ENCODE peak calls at places on chromosomes 1 and 21, in four cellular contexts. One of them, this sample, is unnamed.

GRCh38 chr1:35726814-35727433 is 8.2 kb upstream of the C1orf216 start:
- DNase-seq in H1: peak
- DNase-seq in GM12878: no peak
- DNase-seq in HepG2: peak
- DNase-seq in this sample: peak

GRCh38 chr1:47324682-47325081 is 8.9 kb upstream of the CMPK1 start:
- DNase-seq in H1: no peak
- DNase-seq in GM12878: no peak
- DNase-seq in HepG2: no peak
- DNase-seq in this sample: no peak

GRCh38 chr1:223234164-223234501 is 91.1 kb upstream of the TLR5 start:
- DNase-seq in H1: peak
- DNase-seq in GM12878: no peak
- DNase-seq in HepG2: no peak
- DNase-seq in this sample: no peak

GRCh38 chr1:233904979-233905415 is 521 bp downstream of the SLC35F3 start:
- DNase-seq in H1: peak
- DNase-seq in GM12878: no peak
- DNase-seq in HepG2: no peak
- DNase-seq in this sample: no peak

GRCh38 chr1:162305969-162306368 is 70.7 kb downstream of the SPATA46 start:
- DNase-seq in H1: no peak
- DNase-seq in GM12878: no peak
- DNase-seq in HepG2: peak
- DNase-seq in this sample: no peak

GRCh38 chr21:14900611-14901010 is 164.2 kb downstream of the NRIP1 start:
- DNase-seq in H1: no peak
- DNase-seq in GM12878: no peak
- DNase-seq in HepG2: no peak
- DNase-seq in this sample: no peak

GRCh38 chr1:168112673-168113305 is 23.9 kb downstream of the GPR161 start:
- DNase-seq in H1: no peak
- DNase-seq in GM12878: peak
- DNase-seq in HepG2: no peak
- DNase-seq in this sample: peak

GRCh38 chr1:18805116-18805515 is 54.3 kb downstream of the TAS1R2 start:
- DNase-seq in H1: no peak
- DNase-seq in GM12878: no peak
- DNase-seq in HepG2: no peak
- DNase-seq in this sample: no peak

GRCh38 chr1:25688390-25689119 is 72.0 kb downstream of the MAN1C1 start:
- DNase-seq in H1: no peak
- DNase-seq in GM12878: no peak
- DNase-seq in HepG2: no peak
- DNase-seq in this sample: no peak

GRCh38 chr1:114505148-114505561 is 5.8 kb downstream of the TRIM33 start:
- DNase-seq in H1: no peak
- DNase-seq in GM12878: no peak
- DNase-seq in HepG2: no peak
- DNase-seq in this sample: no peak

GRCh38 chr1:29162476-29163138 is 19.1 kb downstream of the SRSF4 start:
- DNase-seq in H1: peak
- DNase-seq in GM12878: no peak
- DNase-seq in HepG2: no peak
- DNase-seq in this sample: no peak

GRCh38 chr1:228647523-228648444 is 87.5 kb upstream of the RHOU start:
- DNase-seq in H1: peak
- DNase-seq in GM12878: no peak
- DNase-seq in HepG2: peak
- DNase-seq in this sample: peak

GRCh38 chr21:44914176-44914874 is 6.4 kb downstream of the ITGB2 start:
- DNase-seq in H1: no peak
- DNase-seq in GM12878: no peak
- DNase-seq in HepG2: peak
- DNase-seq in this sample: no peak

GRCh38 chr1:203626910-203627246 is 246 bp downstream of the ATP2B4 start:
- DNase-seq in H1: peak
- DNase-seq in GM12878: no peak
- DNase-seq in HepG2: no peak
- DNase-seq in this sample: no peak

GRCh38 chr1:224726783-224727182 is 110.7 kb downstream of the CNIH3 start:
- DNase-seq in H1: no peak
- DNase-seq in GM12878: no peak
- DNase-seq in HepG2: no peak
- DNase-seq in this sample: no peak

DNA sequence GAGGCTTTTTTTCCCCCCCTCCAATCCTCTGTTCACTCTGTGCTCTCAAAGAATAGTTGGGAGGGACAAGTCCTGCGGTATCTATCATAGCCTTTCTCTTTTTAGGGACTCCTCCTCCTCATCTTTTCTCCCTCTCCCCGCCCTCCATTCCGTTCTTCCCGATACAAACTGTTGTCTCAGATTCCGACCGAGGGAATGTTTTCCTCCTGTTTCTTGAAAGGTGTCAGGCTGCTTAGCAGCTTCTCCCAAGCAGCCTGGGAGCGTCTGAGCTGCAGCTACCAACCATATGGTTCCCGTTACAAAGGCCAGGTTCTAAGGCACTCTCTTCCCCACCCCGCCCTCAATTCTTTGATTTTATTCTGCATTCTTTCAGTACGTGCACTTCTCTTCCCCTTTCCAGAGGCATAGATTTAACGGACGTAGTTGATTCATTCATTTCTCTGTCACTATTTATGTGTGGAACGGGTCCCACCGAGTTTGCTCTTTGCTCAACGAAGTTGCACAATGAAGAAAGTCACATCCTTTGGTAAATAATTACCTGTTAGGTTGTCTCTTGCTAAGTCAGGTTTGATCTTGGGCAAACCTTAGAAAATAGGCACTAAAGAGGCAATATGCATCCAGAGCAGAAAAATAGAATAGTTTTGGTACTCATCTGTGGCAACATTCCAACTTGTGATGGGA is 2.8 kb downstream of the ADGRL2 start:
- DNase-seq in H1: no peak
- DNase-seq in GM12878: no peak
- DNase-seq in HepG2: peak
- DNase-seq in this sample: peak
- TF ChIP-seq SUZ12 in H1: no peak
- TF ChIP-seq SUZ12 in GM12878: no peak
- TF ChIP-seq SUZ12 in HepG2: no peak
- TF ChIP-seq SUZ12 in this sample: no peak

DNA sequence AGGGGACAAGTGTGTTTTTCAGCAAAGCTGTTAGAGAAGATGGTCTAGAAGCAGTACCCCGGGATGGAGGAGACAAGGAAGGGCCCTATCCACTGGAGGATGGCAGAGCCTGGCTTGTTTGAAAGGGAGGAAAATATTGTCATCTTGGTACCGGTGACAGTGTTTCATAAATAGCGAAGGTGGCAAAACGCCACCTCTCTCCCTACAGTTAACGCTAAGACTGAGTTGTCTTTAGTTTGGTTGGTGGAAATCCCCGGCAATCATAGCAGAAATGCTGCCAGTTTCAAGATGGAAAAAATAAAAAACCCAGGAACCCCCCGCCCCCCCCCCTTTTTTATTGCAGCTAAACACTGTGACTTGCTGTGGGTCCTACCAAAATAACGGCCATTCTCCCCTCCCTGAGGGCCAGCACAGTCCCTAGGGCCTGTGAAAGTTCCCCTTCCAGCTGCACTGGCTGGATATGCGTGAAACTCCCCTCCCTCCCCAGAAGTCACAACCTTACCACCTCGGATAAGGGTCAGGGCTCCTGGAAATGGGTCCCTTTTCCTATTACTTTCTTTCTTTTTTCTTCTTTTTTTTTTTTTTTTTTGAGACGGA is 3.7 kb downstream of the PIK3CD start:
- DNase-seq in H1: no peak
- DNase-seq in GM12878: no peak
- DNase-seq in HepG2: no peak
- DNase-seq in this sample: no peak
- TF ChIP-seq SUZ12 in H1: no peak
- TF ChIP-seq SUZ12 in GM12878: no peak
- TF ChIP-seq SUZ12 in HepG2: no peak
- TF ChIP-seq SUZ12 in this sample: no peak

DNA sequence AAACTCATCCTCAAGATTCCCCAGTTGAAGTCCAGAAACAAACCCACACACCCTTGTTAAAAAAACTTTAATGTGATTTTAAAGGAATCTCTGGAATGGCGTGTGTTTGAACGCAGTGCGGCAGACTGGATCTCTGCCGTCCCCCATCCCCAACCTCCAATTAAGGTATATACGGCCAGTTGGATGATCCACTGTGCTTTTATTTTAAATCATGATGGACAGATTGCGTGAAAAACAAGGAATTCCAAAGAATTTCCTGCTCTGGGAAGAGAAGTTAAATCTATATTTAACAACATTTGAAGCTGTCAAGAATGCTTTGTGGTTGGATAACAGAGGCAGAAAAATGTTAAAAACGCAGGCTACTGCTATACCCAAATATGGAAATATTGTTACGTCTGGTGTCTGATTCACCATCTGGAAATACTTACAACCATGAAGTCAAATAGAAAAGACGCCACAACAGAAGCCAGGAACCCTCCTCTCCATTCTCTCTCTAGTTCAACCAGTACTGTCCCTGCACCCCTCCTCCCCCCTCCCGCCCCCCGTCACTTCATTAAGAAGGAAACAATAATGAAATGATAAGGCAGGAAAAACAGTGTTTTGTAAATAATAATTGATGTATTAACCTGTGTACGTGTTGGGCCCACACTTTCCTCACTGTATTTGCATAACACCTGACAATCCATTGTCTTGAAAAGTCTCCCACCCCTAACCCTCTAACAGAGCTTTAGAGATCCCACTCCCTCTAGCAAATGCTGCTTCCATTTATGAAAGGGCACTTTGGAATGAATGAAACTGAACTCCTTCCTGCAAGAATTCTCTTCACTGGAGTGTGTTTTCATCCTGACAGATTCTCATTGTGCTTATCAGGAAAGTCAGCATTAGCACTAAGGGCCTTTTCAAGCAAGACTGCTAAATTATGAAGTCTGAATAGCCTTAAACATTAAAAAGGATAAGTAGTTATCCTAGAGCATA is 2.0 kb upstream of the CCN1 start:
- DNase-seq in H1: peak
- DNase-seq in GM12878: no peak
- DNase-seq in HepG2: peak
- DNase-seq in this sample: no peak
- TF ChIP-seq SUZ12 in H1: no peak
- TF ChIP-seq SUZ12 in GM12878: peak
- TF ChIP-seq SUZ12 in HepG2: no peak
- TF ChIP-seq SUZ12 in this sample: no peak

GRCh38 chr1:37731312-37732019 is 33.5 kb downstream of the EPHA10 start:
- DNase-seq in H1: no peak
- DNase-seq in GM12878: no peak
- DNase-seq in HepG2: no peak
- DNase-seq in this sample: no peak
- TF ChIP-seq SUZ12 in H1: no peak
- TF ChIP-seq SUZ12 in GM12878: no peak
- TF ChIP-seq SUZ12 in HepG2: no peak
- TF ChIP-seq SUZ12 in this sample: no peak

DNA sequence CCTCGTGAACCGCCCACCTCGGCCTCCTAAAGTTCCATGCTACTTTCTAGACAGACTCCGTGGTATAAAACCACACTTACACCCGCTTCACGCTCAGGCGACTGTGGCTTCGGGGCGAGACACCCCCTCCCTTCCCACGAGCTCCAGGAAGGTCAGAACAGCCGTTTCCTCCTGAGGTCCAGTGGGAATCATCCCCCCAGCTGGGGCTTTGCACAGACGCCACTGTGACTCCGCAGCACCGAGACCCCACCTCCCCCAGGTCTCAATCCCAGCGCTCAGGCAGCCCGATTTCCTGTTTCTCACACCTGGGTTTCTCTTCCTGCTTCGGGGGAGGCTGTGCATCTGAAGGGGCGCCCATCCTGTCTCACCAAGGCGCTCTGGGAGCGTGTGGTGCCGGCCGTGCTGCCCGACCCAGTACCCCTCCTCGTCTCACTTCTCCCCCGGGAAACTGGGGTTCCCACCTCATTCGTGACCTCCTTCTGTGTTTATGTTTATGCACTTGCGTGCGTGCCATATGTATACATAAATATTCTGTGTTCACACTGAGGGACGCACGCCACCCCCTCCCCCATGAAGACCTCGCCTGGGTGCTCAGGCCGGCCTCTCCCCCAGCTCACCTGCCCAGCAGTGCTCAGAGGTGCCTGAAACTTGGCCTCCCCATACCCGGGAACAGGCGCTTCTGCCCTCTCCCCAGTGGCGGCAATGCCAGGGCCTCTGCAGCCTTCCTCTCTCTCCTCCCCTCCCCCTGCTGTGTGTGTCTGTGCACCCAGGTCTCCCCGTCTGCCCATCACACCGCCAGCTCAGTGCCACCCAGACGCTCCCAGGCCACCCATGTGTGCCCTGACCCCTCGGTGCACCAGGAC is 14.6 kb downstream of the SLC35E2B start:
- DNase-seq in H1: no peak
- DNase-seq in GM12878: peak
- DNase-seq in HepG2: no peak
- DNase-seq in this sample: no peak
- TF ChIP-seq SUZ12 in H1: no peak
- TF ChIP-seq SUZ12 in GM12878: no peak
- TF ChIP-seq SUZ12 in HepG2: no peak
- TF ChIP-seq SUZ12 in this sample: no peak

This sample was measured in HEK293T.